ENCODE peak calls at places on chromosomes 7 and 10, in nine cellular contexts. U is lower leg skin, A is GM12891, D is IMR-90, H is adrenal gland, X is esophagus squamous epithelium, B is ovary, V is heart left ventricle, Z is spleen. P is an unnamed sample.

GRCh38 chr10:49313501-49314070 is 14.6 kb downstream of the C10orf71 start:
- DNase-seq in U (no peak), A (no peak), D (no peak), H (no peak), X (no peak), B (no peak), V (no peak), Z (no peak), P (no peak)

GRCh38 chr10:85557706-85558105 is 808.9 kb downstream of the GRID1 start:
- DNase-seq in U (no peak), A (no peak), D (no peak), H (no peak), X (no peak), B (no peak), V (no peak), Z (no peak), P (no peak)

GRCh38 chr7:80974396-80975358 is 55.8 kb upstream of the SEMA3C start:
- DNase-seq in U (no peak), A (no peak), D (no peak), H (no peak), X (no peak), B (no peak), V (no peak), Z (no peak), P (no peak)

GRCh38 chr7:69708857-69709256 is 110.6 kb downstream of the AUTS2 start:
- DNase-seq in U (no peak), A (no peak), D (no peak), H (peak; percentile 73), X (no peak), B (no peak), V (peak; percentile 22), Z (no peak), P (no peak)

GRCh38 chr7:23167691-23168090 is 14.2 kb upstream of the NUP42 start:
- DNase-seq in U (no peak), A (no peak), D (no peak), H (no peak), X (no peak), B (no peak), V (no peak), Z (no peak), P (no peak)

GRCh38 chr7:74452748-74453320 is 872 bp upstream of the GTF2IRD1 start:
- DNase-seq in U (no peak), A (no peak), D (no peak), H (peak; percentile 96), X (no peak), B (peak; percentile 83), V (peak; percentile 39), Z (no peak), P (peak; percentile 86)

GRCh38 chr10:13816195-13816926 is 229.6 kb downstream of the PRPF18 start:
- DNase-seq in U (peak; percentile 26), A (no peak), D (peak; percentile 95), H (peak; percentile 59), X (no peak), B (peak; percentile 46), V (peak; percentile 89), Z (no peak), P (no peak)

GRCh38 chr7:95950698-95951097 is 178.3 kb downstream of the DYNC1I1 start:
- DNase-seq in U (no peak), A (no peak), D (no peak), H (no peak), X (no peak), B (no peak), V (no peak), Z (no peak), P (no peak)

GRCh38 chr10:131790021-131790420 is 110.8 kb upstream of the PPP2R2D start:
- DNase-seq in U (no peak), A (no peak), D (no peak), H (no peak), X (no peak), B (no peak), V (no peak), Z (no peak), P (no peak)

GRCh38 chr7:94557211-94557610 is 47.6 kb downstream of the CASD1 start:
- DNase-seq in U (no peak), A (no peak), D (no peak), H (no peak), X (no peak), B (no peak), V (no peak), Z (no peak), P (no peak)

GRCh38 chr10:86661161-86662025 is 6.9 kb upstream of the LDB3 start:
- DNase-seq in U (peak; percentile 46), A (no peak), D (peak; percentile 46), H (peak; percentile 96), X (no peak), B (peak; percentile 84), V (peak; percentile 93), Z (peak; percentile 72), P (no peak)

GRCh38 chr7:100884741-100885439 is 4.6 kb downstream of the UFSP1 start:
- DNase-seq in U (no peak), A (no peak), D (no peak), H (no peak), X (no peak), B (no peak), V (no peak), Z (no peak), P (no peak)

GRCh38 chr10:18290651-18291313 is 150.6 kb downstream of the CACNB2 start:
- DNase-seq in U (no peak), A (no peak), D (no peak), H (no peak), X (no peak), B (no peak), V (no peak), Z (no peak), P (no peak)

GRCh38 chr7:136869991-136870798 is 1.7 kb downstream of the CHRM2 start:
- DNase-seq in U (no peak), A (no peak), D (peak; percentile 30), H (no peak), X (no peak), B (no peak), V (peak; percentile 49), Z (peak; percentile 56), P (no peak)

GRCh38 chr7:52088008-52088787 is 771.6 kb upstream of the COBL start:
- DNase-seq in U (no peak), A (no peak), D (no peak), H (peak; percentile 2), X (no peak), B (peak; percentile 37), V (no peak), Z (no peak), P (no peak)

GRCh38 chr10:91043173-91043910 is 122.5 kb upstream of the ANKRD1 start:
- DNase-seq in U (no peak), A (no peak), D (peak; percentile 16), H (peak; percentile 72), X (no peak), B (no peak), V (no peak), Z (no peak), P (no peak)

GRCh38 chr7:86846494-86847190 is 202.9 kb downstream of the GRM3 start:
- DNase-seq in U (no peak), A (no peak), D (no peak), H (no peak), X (no peak), B (no peak), V (no peak), Z (no peak), P (no peak)

GRCh38 chr7:30660331-30661255 is 21.7 kb downstream of the CRHR2 start:
- DNase-seq in U (no peak), A (no peak), D (no peak), H (no peak), X (no peak), B (no peak), V (no peak), Z (peak; percentile 60), P (no peak)

GRCh38 chr7:149181136-149181790 is 14.1 kb upstream of the ZNF282 start:
- DNase-seq in U (no peak), A (no peak), D (no peak), H (peak; percentile 19), X (no peak), B (no peak), V (no peak), Z (no peak), P (no peak)

GRCh38 chr10:74437822-74438221 is 286.8 kb downstream of the ADK start:
- DNase-seq in U (no peak), A (no peak), D (peak; percentile 77), H (peak; percentile 42), X (no peak), B (no peak), V (no peak), Z (no peak), P (no peak)

GRCh38 chr10:97919012-97919411 is 69.4 kb downstream of the GOLGA7B start:
- DNase-seq in U (no peak), A (no peak), D (no peak), H (no peak), X (no peak), B (no peak), V (no peak), Z (no peak), P (no peak)

GRCh38 chr10:43206391-43207235 is 60.3 kb downstream of the RASGEF1A start:
- DNase-seq in U (no peak), A (peak; percentile 9), D (no peak), H (no peak), X (no peak), B (peak; percentile 18), V (peak; percentile 15), Z (peak; percentile 69), P (peak; percentile 9)

GRCh38 chr7:2817456-2817855 is 26.7 kb downstream of the GNA12 start:
- DNase-seq in U (no peak), A (no peak), D (no peak), H (no peak), X (no peak), B (no peak), V (no peak), Z (no peak), P (no peak)
- TF ChIP-seq POLR2A in U (no peak), A (no peak), D (no peak), H (no peak), X (no peak), B (no peak), V (no peak), Z (no peak), P (no peak)

GRCh38 chr7:28573751-28574295 is 161.5 kb downstream of the CREB5 start:
- DNase-seq in U (no peak), A (no peak), D (peak; percentile 42), H (peak; percentile 8), X (no peak), B (no peak), V (no peak), Z (no peak), P (no peak)
- TF ChIP-seq POLR2A in U (no peak), A (peak; percentile 23), D (no peak), H (no peak), X (no peak), B (no peak), V (no peak), Z (no peak), P (no peak)

DNA sequence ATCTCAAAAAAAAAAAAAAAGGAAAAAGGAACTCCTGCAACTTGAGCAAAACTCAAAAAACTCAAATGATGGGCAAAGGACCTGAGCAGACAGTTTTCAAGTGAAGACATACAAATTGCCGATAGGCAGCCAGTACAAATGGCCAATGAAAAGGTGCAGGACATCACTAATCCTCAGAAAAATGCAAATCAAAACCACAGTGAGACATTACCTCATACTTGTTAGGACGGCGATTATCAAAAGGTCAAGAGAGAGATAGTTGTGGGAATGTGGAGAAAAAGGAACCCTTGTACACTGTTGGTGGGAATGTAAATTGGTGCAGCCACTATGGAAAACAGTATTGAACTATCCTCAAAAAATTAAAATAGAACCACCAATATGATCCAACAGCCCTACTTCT is 16.8 kb downstream of the SVOPL start:
- DNase-seq in U (no peak), A (no peak), D (no peak), H (no peak), X (no peak), B (no peak), V (no peak), Z (no peak), P (no peak)
- TF ChIP-seq POLR2A in U (no peak), A (no peak), D (no peak), H (no peak), X (no peak), B (no peak), V (no peak), Z (no peak), P (no peak)

GRCh38 chr7:37730489-37730888 is 46.9 kb downstream of the GPR141 start:
- DNase-seq in U (no peak), A (no peak), D (no peak), H (no peak), X (no peak), B (no peak), V (no peak), Z (no peak), P (no peak)
- TF ChIP-seq POLR2A in U (no peak), A (no peak), D (no peak), H (no peak), X (no peak), B (no peak), V (no peak), Z (no peak), P (no peak)